ENCODE peak calls at places on chromosomes 13 and 19, in five cellular contexts. A is astrocyte of the spinal cord, D is mammary epithelial cell, N is ovary, Q is neural progenitor cell. Y is an unnamed sample.
A peak's percentile ranks its signal among the peaks of the same experiment; 100 is the strongest.

GRCh38 chr19:47313754-47314133 is 4.1 kb downstream of the C5AR1 start:
- DNase-seq in A (no peak), D (no peak), N (no peak), Q (no peak), Y (no peak)

GRCh38 chr19:9937001-9937411 is 691 bp upstream of the OLFM2 start:
- DNase-seq in A (no peak), D (no peak), N (no peak), Q (peak; percentile 53), Y (no peak)

GRCh38 chr13:66322193-66322592 is 907.9 kb downstream of the PCDH9 start:
- DNase-seq in A (no peak), D (no peak), N (no peak), Q (no peak), Y (no peak)

GRCh38 chr13:33296793-33297425 is 11.4 kb upstream of the STARD13 start:
- DNase-seq in A (no peak), D (no peak), N (no peak), Q (no peak), Y (no peak)

GRCh38 chr19:45146716-45147337 is 14.0 kb downstream of the NKPD1 start:
- DNase-seq in A (no peak), D (no peak), N (no peak), Q (no peak), Y (no peak)

GRCh38 chr19:43430142-43430710 is 15.5 kb downstream of the TEX101 start:
- DNase-seq in A (no peak), D (no peak), N (no peak), Q (no peak), Y (no peak)

GRCh38 chr13:28321751-28322150 is 173.2 kb downstream of the FLT1 start:
- DNase-seq in A (no peak), D (no peak), N (no peak), Q (no peak), Y (no peak)

GRCh38 chr13:105847532-105848295 is 687.7 kb downstream of the EFNB2 start:
- DNase-seq in A (peak; percentile 44), D (no peak), N (no peak), Q (no peak), Y (no peak)

GRCh38 chr19:42553292-42554045 is 25.2 kb upstream of the CEACAM1 start:
- DNase-seq in A (peak; percentile 69), D (peak; percentile 73), N (no peak), Q (no peak), Y (no peak)

GRCh38 chr13:95002126-95002525 is 289.8 kb upstream of the SOX21 start:
- DNase-seq in A (no peak), D (no peak), N (no peak), Q (no peak), Y (no peak)

GRCh38 chr13:82634946-82635345 is 1247.3 kb downstream of the SLITRK1 start:
- DNase-seq in A (no peak), D (peak; percentile 35), N (no peak), Q (no peak), Y (no peak)

GRCh38 chr13:112124100-112124499 is 57.2 kb downstream of the SOX1 start:
- DNase-seq in A (no peak), D (no peak), N (no peak), Q (no peak), Y (no peak)

GRCh38 chr13:82654851-82655517 is 1227.3 kb downstream of the SLITRK1 start:
- DNase-seq in A (peak; percentile 31), D (peak; percentile 75), N (peak; percentile 32), Q (no peak), Y (peak; percentile 86)

GRCh38 chr19:23015660-23016059 is 12.7 kb upstream of the ZNF728 start:
- DNase-seq in A (no peak), D (no peak), N (no peak), Q (no peak), Y (no peak)

GRCh38 chr19:23978068-23978467 is 63.4 kb downstream of the ZNF726 start:
- DNase-seq in A (no peak), D (no peak), N (no peak), Q (no peak), Y (no peak)

GRCh38 chr19:3818479-3818878 is 32.3 kb upstream of the MATK start:
- DNase-seq in A (peak; percentile 6), D (no peak), N (no peak), Q (no peak), Y (no peak)

GRCh38 chr19:48714759-48715261 is 4.7 kb downstream of the MAMSTR start:
- DNase-seq in A (no peak), D (no peak), N (peak; percentile 25), Q (no peak), Y (peak; percentile 48)

GRCh38 chr19:46472592-46472991 is 1.2 kb upstream of the PNMA8A start:
- DNase-seq in A (no peak), D (no peak), N (no peak), Q (no peak), Y (no peak)

GRCh38 chr13:79867248-79867647 is 386.3 kb downstream of the NDFIP2 start:
- DNase-seq in A (peak; percentile 42), D (no peak), N (no peak), Q (no peak), Y (no peak)

GRCh38 chr13:49791214-49791752 is 1.2 kb downstream of the KPNA3 start:
- DNase-seq in A (peak; percentile 51), D (peak; percentile 32), N (no peak), Q (peak; percentile 50), Y (no peak)

GRCh38 chr13:109119886-109120285 is 490.5 kb downstream of the MYO16 start:
- DNase-seq in A (no peak), D (no peak), N (no peak), Q (no peak), Y (no peak)

GRCh38 chr13:26074706-26075105 is 22.9 kb upstream of the SHISA2 start:
- DNase-seq in A (peak; percentile 12), D (peak; percentile 31), N (no peak), Q (no peak), Y (no peak)
- H3K4me3 ChIP-seq in A (no peak overlapping the region), D (peak overlapping the region; percentile 15), N (no peak overlapping the region), Q (no peak overlapping the region), Y (no peak overlapping the region)

GRCh38 chr19:50893047-50893737 is 18.0 kb downstream of the KLK4 start:
- DNase-seq in A (no peak), D (no peak), N (no peak), Q (no peak), Y (no peak)
- TF ChIP-seq CTCF in A (no peak), D (no peak), N (no peak), Q (no peak), Y (no peak)

GRCh38 chr13:99287544-99287943 is 19.7 kb downstream of the GPR183 start:
- DNase-seq in A (no peak), D (no peak), N (no peak), Q (no peak), Y (peak; percentile 52)

GRCh38 chr13:99289265-99289664 is 17.9 kb downstream of the GPR183 start:
- DNase-seq in A (no peak), D (no peak), N (no peak), Q (no peak), Y (no peak)

GRCh38 chr13:99289674-99290337 is 17.4 kb downstream of the GPR183 start:
- DNase-seq in A (no peak), D (no peak), N (no peak), Q (no peak), Y (no peak)

GRCh38 chr13:99285432-99286182 is 21.6 kb downstream of the GPR183 start:
- DNase-seq in A (no peak), D (no peak), N (peak; percentile 57), Q (no peak), Y (no peak)

DNA sequence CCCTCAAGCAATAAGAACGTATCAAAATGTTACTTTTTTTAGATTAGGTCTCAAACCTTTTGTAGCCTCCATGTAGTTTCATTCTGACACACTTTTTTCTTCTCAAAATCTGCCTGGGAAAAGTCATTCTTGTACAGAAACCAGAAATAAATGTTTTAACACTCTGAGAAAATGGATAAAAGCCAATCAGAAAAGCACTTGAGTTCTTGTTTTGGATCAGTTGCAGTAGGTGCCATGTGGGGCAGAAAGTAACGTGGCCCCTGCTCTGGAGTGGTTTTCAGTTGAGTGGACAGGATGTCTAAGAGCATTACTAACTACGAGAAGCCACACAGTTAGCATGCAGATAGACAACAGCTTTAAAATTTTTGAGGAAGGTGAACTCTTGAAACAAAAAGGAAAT is 19.1 kb downstream of the GPR183 start:
- DNase-seq in A (no peak), D (no peak), N (no peak), Q (no peak), Y (no peak)
- H3K4me3 ChIP-seq in A (no peak overlapping the region), D (no peak overlapping the region), N (no peak overlapping the region), Q (no peak overlapping the region), Y (no peak overlapping the region)

GRCh38 chr13:56755181-56755580 is 385.5 kb upstream of the PRR20A start:
- DNase-seq in A (no peak), D (no peak), N (no peak), Q (peak; percentile 41), Y (no peak)
- TF ChIP-seq CTCF in A (no peak), D (no peak), N (no peak), Q (peak; percentile 58), Y (no peak)

GRCh38 chr13:46893221-46893620 is 3.6 kb downstream of the HTR2A start:
- DNase-seq in A (no peak), D (no peak), N (no peak), Q (peak; percentile 40), Y (no peak)
- H3K4me3 ChIP-seq in A (peak overlapping the region; percentile 67), D (no peak overlapping the region), N (peak overlapping the region; percentile 62), Q (peak overlapping the region; percentile 54), Y (peak overlapping the region; percentile 69)